ENCODE peak calls at places on chromosome 6, in five cellular contexts. L is pancreas, K is stomach, B is mesenchymal stem cell, N is cardiac fibroblast. E is an unnamed sample.

GRCh38 chr6:17200395-17200794 is 80.8 kb upstream of the RBM24 start:
- DNase-seq in L (no peak), K (no peak), B (peak; percentile 10), N (no peak), E (no peak)

GRCh38 chr6:112231609-112232060 is 22.7 kb downstream of the LAMA4 start:
- DNase-seq in L (no peak), K (no peak), B (no peak), N (peak; percentile 75), E (no peak)

GRCh38 chr6:101650402-101651100 is 257.0 kb downstream of the GRIK2 start:
- DNase-seq in L (no peak), K (no peak), B (no peak), N (no peak), E (no peak)

GRCh38 chr6:56087421-56087820 is 160.0 kb downstream of the COL21A1 start:
- DNase-seq in L (no peak), K (no peak), B (peak; percentile 40), N (peak; percentile 64), E (no peak)

GRCh38 chr6:100347901-100348550 is 116.7 kb downstream of the SIM1 start:
- DNase-seq in L (no peak), K (no peak), B (peak; percentile 70), N (peak; percentile 69), E (no peak)

GRCh38 chr6:14661188-14661587 is 543.6 kb downstream of the CD83 start:
- DNase-seq in L (no peak), K (no peak), B (peak; percentile 85), N (peak; percentile 54), E (no peak)

GRCh38 chr6:133768656-133769295 is 120.1 kb upstream of the TCF21 start:
- DNase-seq in L (no peak), K (peak; percentile 34), B (peak; percentile 63), N (peak; percentile 77), E (no peak)

GRCh38 chr6:48378874-48379407 is 267.9 kb upstream of the PTCHD4 start:
- DNase-seq in L (no peak), K (no peak), B (no peak), N (no peak), E (no peak)

GRCh38 chr6:90192857-90193256 is 103.8 kb downstream of the BACH2 start:
- DNase-seq in L (no peak), K (no peak), B (no peak), N (no peak), E (no peak)

GRCh38 chr6:74936886-74937285 is 269.0 kb downstream of the COL12A1 start:
- DNase-seq in L (no peak), K (no peak), B (no peak), N (peak; percentile 87), E (no peak)

GRCh38 chr6:25179051-25179778 is 100.0 kb upstream of the CARMIL1 start:
- DNase-seq in L (no peak), K (no peak), B (peak; percentile 95), N (peak; percentile 78), E (no peak)

GRCh38 chr6:73774311-73774766 is 78.3 kb downstream of the CD109 start:
- DNase-seq in L (no peak), K (no peak), B (peak; percentile 96), N (peak; percentile 99), E (no peak)

GRCh38 chr6:5906842-5907241 is 99.9 kb downstream of the NRN1 start:
- DNase-seq in L (no peak), K (no peak), B (no peak), N (no peak), E (no peak)

GRCh38 chr6:10369896-10370295 is 45.0 kb downstream of the TFAP2A start:
- DNase-seq in L (no peak), K (no peak), B (peak; percentile 70), N (no peak), E (no peak)

GRCh38 chr6:12911387-12911960 is 194.9 kb downstream of the PHACTR1 start:
- DNase-seq in L (no peak), K (no peak), B (peak; percentile 40), N (peak; percentile 57), E (peak; percentile 13)

GRCh38 chr6:92201618-92202017 is 1217.7 kb downstream of the EPHA7 start:
- DNase-seq in L (no peak), K (no peak), B (peak; percentile 49), N (no peak), E (no peak)

GRCh38 chr6:55822815-55823214 is 52.6 kb downstream of the BMP5 start:
- DNase-seq in L (no peak), K (no peak), B (no peak), N (peak; percentile 33), E (no peak)

GRCh38 chr6:120410586-120410985 is 923.7 kb downstream of the TBC1D32 start:
- DNase-seq in L (no peak), K (no peak), B (no peak), N (no peak), E (no peak)

GRCh38 chr6:7489376-7489775 is 52.1 kb upstream of the DSP start:
- DNase-seq in L (no peak), K (no peak), B (no peak), N (no peak), E (no peak)

GRCh38 chr6:77466055-77467028 is 3.1 kb upstream of the HTR1B start:
- DNase-seq in L (peak; percentile 69), K (peak; percentile 61), B (peak; percentile 81), N (peak; percentile 81), E (no peak)

GRCh38 chr6:132132420-132132819 is 181.2 kb upstream of the CCN2 start:
- DNase-seq in L (no peak), K (no peak), B (peak; percentile 58), N (peak; percentile 69), E (no peak)

GRCh38 chr6:146339716-146340115 is 203.9 kb upstream of the RAB32 start:
- DNase-seq in L (no peak), K (no peak), B (peak; percentile 21), N (peak; percentile 24), E (no peak)

GRCh38 chr6:168440520-168441433 is at the start of gene SMOC2:
- DNase-seq in L (peak; percentile 25), K (no peak), B (no peak), N (no peak), E (no peak)

GRCh38 chr6:16157909-16158308 is 29.0 kb downstream of the MYLIP start:
- DNase-seq in L (no peak), K (no peak), B (no peak), N (no peak), E (no peak)

GRCh38 chr6:18323935-18324707 is 59.8 kb upstream of the DEK start:
- DNase-seq in L (peak; percentile 13), K (no peak), B (peak; percentile 56), N (peak; percentile 74), E (peak; percentile 33)

GRCh38 chr6:55016261-55016660 is 158.1 kb upstream of the HCRTR2 start:
- DNase-seq in L (no peak), K (no peak), B (no peak), N (no peak), E (no peak)

DNA sequence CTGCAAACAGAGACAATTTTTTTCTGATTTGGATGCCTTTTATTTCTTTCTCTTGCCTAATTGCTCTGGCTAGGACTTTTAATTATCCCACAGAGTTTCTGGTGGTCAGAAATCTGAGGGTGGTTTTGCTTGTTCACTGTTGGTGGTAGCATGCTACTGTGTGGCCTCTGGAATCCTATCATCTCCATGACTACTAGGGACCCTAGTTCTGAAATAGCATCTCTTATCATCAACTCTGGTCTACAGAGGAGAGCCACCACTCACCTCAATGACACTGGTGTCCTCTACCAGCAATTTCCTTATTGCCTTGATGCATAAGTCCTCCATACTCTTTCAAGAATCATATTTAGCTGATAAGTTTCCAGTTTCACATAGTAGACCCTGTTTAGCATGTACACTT is 27.5 kb upstream of the STX11 start:
- DNase-seq in L (no peak), K (no peak), B (no peak), N (no peak), E (no peak)
- H3K4me3 ChIP-seq in L (no peak overlapping the region), K (no peak overlapping the region), B (no peak overlapping the region), N (no peak overlapping the region), E (no peak overlapping the region)

DNA sequence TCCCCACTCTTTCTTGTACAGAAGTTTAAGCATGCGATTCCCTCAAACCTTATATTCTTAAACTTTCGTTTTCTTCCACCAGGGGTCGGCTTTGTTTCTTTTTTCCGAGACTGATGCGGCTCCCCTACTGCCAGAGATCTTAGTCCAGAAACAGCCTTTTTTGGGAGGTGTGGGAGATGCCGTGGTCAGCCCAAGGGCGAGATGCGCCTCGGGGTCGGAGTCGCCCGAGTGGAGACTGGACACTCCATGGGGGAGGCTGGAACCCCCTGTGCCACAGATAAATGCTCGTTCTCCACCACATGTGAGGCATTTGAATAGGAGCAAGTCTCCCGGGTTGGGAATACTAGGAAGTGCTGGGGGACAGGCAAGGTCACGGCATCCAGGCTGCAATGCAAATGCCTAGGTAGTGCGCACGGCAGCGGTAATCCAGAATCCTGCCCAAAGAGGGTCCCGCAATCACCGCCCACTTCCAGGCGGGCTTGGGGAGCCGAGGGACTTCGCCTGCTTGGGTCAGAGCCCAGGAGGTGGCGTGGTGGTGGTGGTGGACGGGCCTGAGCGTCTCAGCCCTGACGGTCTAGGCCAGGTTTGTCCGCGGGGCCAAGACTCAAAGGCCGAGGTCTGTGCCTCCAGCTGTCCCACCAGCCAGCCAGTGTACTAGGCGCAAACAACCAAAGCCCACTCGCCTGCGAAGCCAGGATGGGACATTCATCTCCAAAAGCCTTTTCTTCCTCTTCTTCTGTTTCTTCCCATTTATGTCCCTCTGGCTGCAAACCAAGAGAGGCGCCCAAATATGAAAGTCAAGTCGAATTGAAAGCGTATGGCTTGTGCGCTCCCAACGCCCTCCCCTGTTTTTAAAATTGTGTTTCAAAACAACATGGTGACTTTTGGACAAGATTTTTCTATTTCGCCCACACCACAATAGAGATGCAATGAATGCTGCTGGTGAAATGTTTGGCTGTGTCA is 39.3 kb upstream of the OSTM1 start:
- DNase-seq in L (peak; percentile 47), K (no peak), B (peak; percentile 69), N (peak; percentile 77), E (no peak)
- H3K4me3 ChIP-seq in L (no peak overlapping the region), K (peak overlapping the region; percentile 24), B (peak overlapping the region; percentile 72), N (peak overlapping the region; percentile 34), E (no peak overlapping the region)

GRCh38 chr6:99183066-99183465 is 166.4 kb downstream of the FAXC start:
- DNase-seq in L (no peak), K (no peak), B (no peak), N (no peak), E (no peak)

GRCh38 chr6:99184696-99185095 is 164.8 kb downstream of the FAXC start:
- DNase-seq in L (no peak), K (no peak), B (no peak), N (no peak), E (no peak)

GRCh38 chr6:99187429-99187828 is 162.0 kb downstream of the FAXC start:
- DNase-seq in L (no peak), K (no peak), B (no peak), N (no peak), E (no peak)

GRCh38 chr6:99186417-99186816 is 163.1 kb downstream of the FAXC start:
- DNase-seq in L (no peak), K (no peak), B (no peak), N (no peak), E (no peak)

GRCh38 chr6:99185525-99185924 is 163.9 kb downstream of the FAXC start:
- DNase-seq in L (no peak), K (peak; percentile 53), B (no peak), N (no peak), E (no peak)
- H3K4me3 ChIP-seq in L (no peak overlapping the region), K (no peak overlapping the region), B (no peak overlapping the region), N (no peak overlapping the region), E (no peak overlapping the region)

GRCh38 chr6:149897015-149897697 is 757 bp downstream of the RAET1E start:
- DNase-seq in L (peak; percentile 56), K (peak; percentile 78), B (peak; percentile 74), N (peak; percentile 90), E (no peak)
- H3K4me3 ChIP-seq in L (no peak overlapping the region), K (peak overlapping the region; percentile 34), B (peak overlapping the region; percentile 74), N (peak overlapping the region; percentile 22), E (no peak overlapping the region)

GRCh38 chr6:141483561-141484061 is 649.1 kb upstream of the GJE1 start:
- DNase-seq in L (no peak), K (no peak), B (peak; percentile 92), N (peak; percentile 97), E (no peak)
- H3K4me3 ChIP-seq in L (no peak overlapping the region), K (no peak overlapping the region), B (peak overlapping the region; percentile 65), N (no peak overlapping the region), E (no peak overlapping the region)

GRCh38 chr6:125742433-125743120 is 6.9 kb upstream of the HEY2 start:
- DNase-seq in L (no peak), K (no peak), B (no peak), N (no peak), E (no peak)
- H3K4me3 ChIP-seq in L (no peak overlapping the region), K (no peak overlapping the region), B (no peak overlapping the region), N (no peak overlapping the region), E (no peak overlapping the region)

E was measured in Caco-2.